ENCODE peak calls at places on chromosomes 6 and 20, in six cellular contexts. One of them, this sample, is unnamed.

GRCh38 chr6:101344885-101345284 is 48.6 kb upstream of the GRIK2 start:
- DNase-seq in IMR-90: no peak
- DNase-seq in H9: no peak
- DNase-seq in H1: no peak
- DNase-seq in mesenchymal stem cell: no peak
- DNase-seq in trophoblast cell: peak; percentile 23
- DNase-seq in this sample: no peak

GRCh38 chr6:30810813-30811329 is 66.5 kb upstream of the IER3 start:
- DNase-seq in IMR-90: no peak
- DNase-seq in H9: peak; percentile 45
- DNase-seq in H1: no peak
- DNase-seq in mesenchymal stem cell: no peak
- DNase-seq in trophoblast cell: peak; percentile 64
- DNase-seq in this sample: no peak

GRCh38 chr6:112780498-112781096 is 433.5 kb downstream of the RFPL4B start:
- DNase-seq in IMR-90: peak; percentile 84
- DNase-seq in H9: peak; percentile 66
- DNase-seq in H1: peak; percentile 7
- DNase-seq in mesenchymal stem cell: peak; percentile 84
- DNase-seq in trophoblast cell: peak; percentile 78
- DNase-seq in this sample: peak; percentile 83

GRCh38 chr6:13813011-13813410 is 1.3 kb downstream of the MCUR1 start:
- DNase-seq in IMR-90: no peak
- DNase-seq in H9: no peak
- DNase-seq in H1: no peak
- DNase-seq in mesenchymal stem cell: peak; percentile 11
- DNase-seq in trophoblast cell: no peak
- DNase-seq in this sample: no peak

GRCh38 chr6:152573762-152574161 is 63.4 kb downstream of the SYNE1 start:
- DNase-seq in IMR-90: peak; percentile 18
- DNase-seq in H9: no peak
- DNase-seq in H1: no peak
- DNase-seq in mesenchymal stem cell: no peak
- DNase-seq in trophoblast cell: no peak
- DNase-seq in this sample: no peak

GRCh38 chr20:42113236-42113635 is 495.1 kb upstream of the CHD6 start:
- DNase-seq in IMR-90: no peak
- DNase-seq in H9: no peak
- DNase-seq in H1: no peak
- DNase-seq in mesenchymal stem cell: no peak
- DNase-seq in trophoblast cell: no peak
- DNase-seq in this sample: no peak

GRCh38 chr20:58906894-58907293 is 54.4 kb downstream of the GNAS start:
- DNase-seq in IMR-90: peak; percentile 79
- DNase-seq in H9: no peak
- DNase-seq in H1: no peak
- DNase-seq in mesenchymal stem cell: peak; percentile 71
- DNase-seq in trophoblast cell: no peak
- DNase-seq in this sample: no peak

GRCh38 chr6:1575213-1576041 is 34.3 kb upstream of the FOXC1 start:
- DNase-seq in IMR-90: peak; percentile 49
- DNase-seq in H9: no peak
- DNase-seq in H1: no peak
- DNase-seq in mesenchymal stem cell: peak; percentile 34
- DNase-seq in trophoblast cell: no peak
- DNase-seq in this sample: no peak

GRCh38 chr20:50369225-50370035 is 140.8 kb upstream of the PTPN1 start:
- DNase-seq in IMR-90: no peak
- DNase-seq in H9: no peak
- DNase-seq in H1: no peak
- DNase-seq in mesenchymal stem cell: no peak
- DNase-seq in trophoblast cell: no peak
- DNase-seq in this sample: no peak

GRCh38 chr6:3813150-3813780 is 35.9 kb upstream of the FAM50B start:
- DNase-seq in IMR-90: peak; percentile 56
- DNase-seq in H9: no peak
- DNase-seq in H1: no peak
- DNase-seq in mesenchymal stem cell: peak; percentile 61
- DNase-seq in trophoblast cell: no peak
- DNase-seq in this sample: no peak

GRCh38 chr6:13314806-13315205 is 13.5 kb downstream of the TBC1D7 start:
- DNase-seq in IMR-90: no peak
- DNase-seq in H9: no peak
- DNase-seq in H1: no peak
- DNase-seq in mesenchymal stem cell: no peak
- DNase-seq in trophoblast cell: no peak
- DNase-seq in this sample: no peak

GRCh38 chr6:84074988-84075781 is 41.6 kb downstream of the MRAP2 start:
- DNase-seq in IMR-90: peak; percentile 7
- DNase-seq in H9: peak; percentile 78
- DNase-seq in H1: no peak
- DNase-seq in mesenchymal stem cell: no peak
- DNase-seq in trophoblast cell: no peak
- DNase-seq in this sample: no peak

GRCh38 chr6:161242779-161243693 is 30.8 kb downstream of the AGPAT4 start:
- DNase-seq in IMR-90: peak; percentile 41
- DNase-seq in H9: peak; percentile 87
- DNase-seq in H1: peak; percentile 57
- DNase-seq in mesenchymal stem cell: peak; percentile 30
- DNase-seq in trophoblast cell: peak; percentile 90
- DNase-seq in this sample: peak; percentile 45

GRCh38 chr6:6699741-6700367 is 111.3 kb downstream of the LY86 start:
- DNase-seq in IMR-90: peak; percentile 91
- DNase-seq in H9: peak; percentile 52
- DNase-seq in H1: no peak
- DNase-seq in mesenchymal stem cell: peak; percentile 87
- DNase-seq in trophoblast cell: peak; percentile 87
- DNase-seq in this sample: no peak

GRCh38 chr20:7113577-7114466 is 346.3 kb downstream of the BMP2 start:
- DNase-seq in IMR-90: peak; percentile 1
- DNase-seq in H9: peak; percentile 71
- DNase-seq in H1: peak; percentile 34
- DNase-seq in mesenchymal stem cell: peak; percentile 35
- DNase-seq in trophoblast cell: no peak
- DNase-seq in this sample: peak; percentile 61

GRCh38 chr20:53708129-53708968 is 114.7 kb upstream of the ZNF217 start:
- DNase-seq in IMR-90: peak; percentile 85
- DNase-seq in H9: no peak
- DNase-seq in H1: no peak
- DNase-seq in mesenchymal stem cell: peak; percentile 61
- DNase-seq in trophoblast cell: no peak
- DNase-seq in this sample: no peak

GRCh38 chr6:113856011-113856551 is 1.1 kb upstream of the MARCKS start:
- DNase-seq in IMR-90: peak; percentile 66
- DNase-seq in H9: peak; percentile 28
- DNase-seq in H1: no peak
- DNase-seq in mesenchymal stem cell: peak; percentile 77
- DNase-seq in trophoblast cell: peak; percentile 43
- DNase-seq in this sample: peak; percentile 39

GRCh38 chr20:62066983-62067433 is 1.3 kb upstream of the TAF4 start:
- DNase-seq in IMR-90: no peak
- DNase-seq in H9: peak; percentile 55
- DNase-seq in H1: no peak
- DNase-seq in mesenchymal stem cell: no peak
- DNase-seq in trophoblast cell: no peak
- DNase-seq in this sample: no peak

GRCh38 chr6:169869301-169869700 is 117.9 kb downstream of the ERMARD start:
- DNase-seq in IMR-90: no peak
- DNase-seq in H9: no peak
- DNase-seq in H1: no peak
- DNase-seq in mesenchymal stem cell: no peak
- DNase-seq in trophoblast cell: no peak
- DNase-seq in this sample: no peak

GRCh38 chr6:35552285-35552917 is 39.7 kb upstream of the TULP1 start:
- DNase-seq in IMR-90: peak; percentile 35
- DNase-seq in H9: peak; percentile 75
- DNase-seq in H1: peak; percentile 36
- DNase-seq in mesenchymal stem cell: peak; percentile 18
- DNase-seq in trophoblast cell: peak; percentile 69
- DNase-seq in this sample: no peak

GRCh38 chr6:45722876-45723275 is 292.8 kb downstream of the CLIC5 start:
- DNase-seq in IMR-90: no peak
- DNase-seq in H9: no peak
- DNase-seq in H1: no peak
- DNase-seq in mesenchymal stem cell: no peak
- DNase-seq in trophoblast cell: no peak
- DNase-seq in this sample: no peak

DNA sequence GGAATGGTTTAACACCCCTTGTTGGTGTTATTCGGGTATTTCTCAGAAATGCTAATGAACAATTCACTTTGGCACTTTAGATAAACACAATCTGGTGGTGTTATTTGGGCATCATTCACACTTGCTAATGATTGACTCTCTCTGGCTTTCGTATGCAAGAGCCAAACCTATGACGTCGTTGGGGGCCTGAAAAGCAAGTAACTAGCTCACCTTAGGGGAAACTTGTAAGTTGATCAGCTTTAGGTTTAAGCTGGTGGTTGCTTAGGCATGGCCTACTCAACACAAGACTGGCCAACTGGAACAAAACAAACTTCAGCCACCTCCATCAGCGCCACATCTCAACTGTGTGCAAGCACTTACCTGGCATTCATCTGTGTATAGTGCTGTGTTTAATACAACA is 24.4 kb upstream of the OLIG3 start:
- DNase-seq in IMR-90: no peak
- DNase-seq in H9: peak; percentile 45
- DNase-seq in H1: no peak
- DNase-seq in mesenchymal stem cell: no peak
- DNase-seq in trophoblast cell: no peak
- DNase-seq in this sample: no peak
- H3K4ac ChIP-seq in IMR-90: no peak overlapping the region
- H3K4ac ChIP-seq in H9: no peak overlapping the region
- H3K4ac ChIP-seq in H1: no peak overlapping the region
- H3K4ac ChIP-seq in mesenchymal stem cell: no peak overlapping the region
- H3K4ac ChIP-seq in trophoblast cell: no peak overlapping the region
- H3K4ac ChIP-seq in this sample: no peak overlapping the region

DNA sequence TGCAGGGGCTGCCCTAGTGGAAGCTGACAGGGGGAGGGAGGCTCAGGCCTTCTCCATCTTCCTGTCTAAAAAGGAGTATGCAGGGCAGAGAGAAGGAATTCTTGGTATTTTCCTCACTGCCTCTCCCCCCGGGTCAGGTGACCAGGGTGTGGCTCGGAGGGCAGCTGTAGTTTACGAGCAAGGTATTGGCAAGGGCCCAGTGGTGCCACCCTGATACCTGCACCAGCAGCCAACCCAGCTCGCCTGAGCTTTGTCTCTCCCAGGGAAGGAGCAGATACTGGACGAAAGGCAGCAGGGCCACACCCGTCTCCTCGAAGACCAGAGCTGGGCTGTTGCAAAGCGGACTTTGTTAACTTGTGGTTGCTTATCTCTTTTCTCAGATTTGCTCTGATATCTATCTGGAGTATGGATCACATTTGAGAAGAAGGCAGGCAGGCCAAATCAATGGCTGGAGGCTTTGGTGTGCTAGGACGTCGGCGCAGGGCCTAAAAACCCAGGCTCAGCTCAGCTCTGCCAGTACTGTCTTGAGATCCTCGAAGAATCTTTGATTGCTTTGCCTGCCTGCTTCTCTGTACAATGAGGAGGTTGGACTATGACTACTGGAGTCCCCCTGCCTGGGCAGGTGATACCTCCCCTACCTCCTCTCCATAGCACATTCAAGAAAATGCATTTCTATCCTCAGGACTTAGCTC is 25.3 kb downstream of the KCNK5 start:
- DNase-seq in IMR-90: no peak
- DNase-seq in H9: peak; percentile 51
- DNase-seq in H1: no peak
- DNase-seq in mesenchymal stem cell: no peak
- DNase-seq in trophoblast cell: no peak
- DNase-seq in this sample: no peak
- H4K91ac ChIP-seq in IMR-90: no peak overlapping the region
- H4K91ac ChIP-seq in H9: peak overlapping the region; percentile 20
- H4K91ac ChIP-seq in H1: peak overlapping the region; percentile 13
- H4K91ac ChIP-seq in mesenchymal stem cell: no peak overlapping the region
- H4K91ac ChIP-seq in trophoblast cell: no peak overlapping the region
- H4K91ac ChIP-seq in this sample: no peak overlapping the region

GRCh38 chr6:73516712-73517489 is 3.9 kb downstream of the EEF1A1 start:
- DNase-seq in IMR-90: peak; percentile 14
- DNase-seq in H9: no peak
- DNase-seq in H1: no peak
- DNase-seq in mesenchymal stem cell: peak; percentile 43
- DNase-seq in trophoblast cell: no peak
- DNase-seq in this sample: no peak

GRCh38 chr6:73513496-73513854 is 7.4 kb downstream of the EEF1A1 start:
- DNase-seq in IMR-90: peak; percentile 51
- DNase-seq in H9: no peak
- DNase-seq in H1: no peak
- DNase-seq in mesenchymal stem cell: peak; percentile 48
- DNase-seq in trophoblast cell: no peak
- DNase-seq in this sample: no peak

GRCh38 chr6:73514746-73515110 is 6.1 kb downstream of the EEF1A1 start:
- DNase-seq in IMR-90: peak; percentile 34
- DNase-seq in H9: peak; percentile 57
- DNase-seq in H1: no peak
- DNase-seq in mesenchymal stem cell: peak; percentile 29
- DNase-seq in trophoblast cell: no peak
- DNase-seq in this sample: no peak

GRCh38 chr6:73511796-73512195 is 9.0 kb downstream of the EEF1A1 start:
- DNase-seq in IMR-90: peak; percentile 8
- DNase-seq in H9: peak; percentile 39
- DNase-seq in H1: no peak
- DNase-seq in mesenchymal stem cell: peak; percentile 41
- DNase-seq in trophoblast cell: no peak
- DNase-seq in this sample: no peak

DNA sequence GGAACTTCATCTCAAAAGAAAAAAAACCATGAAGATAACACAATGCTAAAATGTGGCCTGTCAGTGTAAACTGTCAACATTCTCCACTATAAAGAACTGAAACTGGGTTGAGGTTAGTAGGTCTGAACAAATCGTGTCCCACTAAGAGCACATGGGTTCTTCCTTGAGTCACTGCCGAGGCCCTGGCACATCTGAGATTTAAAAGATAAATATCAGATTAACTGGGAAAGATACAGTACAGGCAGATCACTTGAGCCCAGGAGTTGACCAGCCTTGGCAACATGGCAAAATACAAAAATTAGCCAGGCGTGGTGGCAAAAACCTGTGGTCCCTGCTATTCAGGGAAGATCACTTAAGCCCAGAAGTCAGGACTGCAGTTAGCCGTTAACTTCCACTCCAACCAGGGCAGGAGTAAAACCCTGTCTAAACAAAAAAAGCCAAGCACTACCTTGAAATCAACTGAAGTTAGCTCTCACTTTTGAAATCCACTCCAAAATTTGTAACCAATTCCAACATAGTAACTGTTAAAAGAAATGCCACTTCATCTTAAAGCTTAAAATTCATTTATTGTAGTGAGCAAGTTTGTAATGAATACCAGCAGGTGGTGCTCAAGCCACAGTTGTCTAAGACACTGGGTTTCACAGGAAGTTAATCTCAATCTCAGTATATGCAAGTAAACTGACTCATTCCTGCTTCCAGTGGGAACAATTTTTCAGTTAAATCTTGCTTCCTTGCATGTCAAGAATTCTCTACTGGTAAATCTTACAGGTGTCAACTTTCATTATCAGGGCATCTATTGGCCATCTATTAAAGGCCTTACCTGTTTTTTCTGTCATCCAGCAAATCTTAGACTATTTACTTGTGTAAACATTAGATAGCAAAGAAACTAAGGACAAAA is 5.4 kb downstream of the EEF1A1 start:
- DNase-seq in IMR-90: peak; percentile 88
- DNase-seq in H9: peak; percentile 45
- DNase-seq in H1: no peak
- DNase-seq in mesenchymal stem cell: peak; percentile 89
- DNase-seq in trophoblast cell: peak; percentile 67
- DNase-seq in this sample: no peak
- H3K4ac ChIP-seq in IMR-90: no peak overlapping the region
- H3K4ac ChIP-seq in H9: no peak overlapping the region
- H3K4ac ChIP-seq in H1: no peak overlapping the region
- H3K4ac ChIP-seq in mesenchymal stem cell: no peak overlapping the region
- H3K4ac ChIP-seq in trophoblast cell: no peak overlapping the region
- H3K4ac ChIP-seq in this sample: no peak overlapping the region

GRCh38 chr6:75351570-75351969 is 67.0 kb upstream of the TMEM30A start:
- DNase-seq in IMR-90: no peak
- DNase-seq in H9: no peak
- DNase-seq in H1: no peak
- DNase-seq in mesenchymal stem cell: no peak
- DNase-seq in trophoblast cell: no peak
- DNase-seq in this sample: no peak
- H4K91ac ChIP-seq in IMR-90: no peak overlapping the region
- H4K91ac ChIP-seq in H9: no peak overlapping the region
- H4K91ac ChIP-seq in H1: no peak overlapping the region
- H4K91ac ChIP-seq in mesenchymal stem cell: no peak overlapping the region
- H4K91ac ChIP-seq in trophoblast cell: no peak overlapping the region
- H4K91ac ChIP-seq in this sample: no peak overlapping the region

This sample was measured in neuronal stem cell.